ENCODE peak calls at places on chromosome 6, in four cellular contexts. R, J, M and W are unnamed samples.

GRCh38 chr6:144936764-144937163 is 651.6 kb downstream of the UTRN start:
- DNase-seq in R (no peak), J (no peak), M (no peak), W (no peak)

GRCh38 chr6:4055420-4056041 is 23.4 kb downstream of the FAM217A start:
- DNase-seq in R (no peak), J (no peak), M (peak; percentile 20), W (peak; percentile 45)

GRCh38 chr6:79824231-79824630 is 123.1 kb downstream of the ELOVL4 start:
- DNase-seq in R (no peak), J (no peak), M (no peak), W (no peak)

GRCh38 chr6:150409576-150410066 is 40.8 kb downstream of the IYD start:
- DNase-seq in R (no peak), J (no peak), M (no peak), W (peak; percentile 89)

GRCh38 chr6:101117397-101118185 is 236.5 kb upstream of the ASCC3 start:
- DNase-seq in R (peak; percentile 10), J (no peak), M (no peak), W (no peak)

GRCh38 chr6:37713529-37714119 is 15.9 kb upstream of the MDGA1 start:
- DNase-seq in R (no peak), J (no peak), M (peak; percentile 44), W (no peak)

GRCh38 chr6:25919657-25920056 is 10.8 kb downstream of the SLC17A2 start:
- DNase-seq in R (no peak), J (no peak), M (no peak), W (no peak)

GRCh38 chr6:80674669-80675068 is 568.2 kb downstream of the BCKDHB start:
- DNase-seq in R (no peak), J (no peak), M (no peak), W (no peak)

GRCh38 chr6:53439556-53439955 is 90.8 kb upstream of the ELOVL5 start:
- DNase-seq in R (no peak), J (no peak), M (no peak), W (no peak)
- TF ChIP-seq EP300 in R (no peak), J (no peak), M (no peak), W (no peak)

GRCh38 chr6:141169419-141169818 is 963.3 kb upstream of the GJE1 start:
- DNase-seq in R (no peak), J (no peak), M (no peak), W (no peak)

GRCh38 chr6:141167945-141168344 is 964.8 kb upstream of the GJE1 start:
- DNase-seq in R (no peak), J (no peak), M (no peak), W (no peak)

GRCh38 chr6:141164042-141164748 is 968.5 kb upstream of the GJE1 start:
- DNase-seq in R (no peak), J (no peak), M (no peak), W (peak; percentile 44)

GRCh38 chr6:141165012-141165411 is 967.7 kb upstream of the GJE1 start:
- DNase-seq in R (no peak), J (no peak), M (no peak), W (no peak)
- TF ChIP-seq EP300 in R (no peak), J (no peak), M (no peak), W (no peak)

GRCh38 chr6:158865769-158866168 is 46.6 kb upstream of the EZR start:
- DNase-seq in R (no peak), J (no peak), M (no peak), W (no peak)

GRCh38 chr6:158856261-158856660 is 37.1 kb upstream of the EZR start:
- DNase-seq in R (no peak), J (no peak), M (no peak), W (peak; percentile 59)

GRCh38 chr6:158860279-158860865 is 41.2 kb upstream of the EZR start:
- DNase-seq in R (no peak), J (no peak), M (no peak), W (no peak)

GRCh38 chr6:158863646-158864045 is 44.5 kb upstream of the EZR start:
- DNase-seq in R (no peak), J (no peak), M (no peak), W (no peak)

DNA sequence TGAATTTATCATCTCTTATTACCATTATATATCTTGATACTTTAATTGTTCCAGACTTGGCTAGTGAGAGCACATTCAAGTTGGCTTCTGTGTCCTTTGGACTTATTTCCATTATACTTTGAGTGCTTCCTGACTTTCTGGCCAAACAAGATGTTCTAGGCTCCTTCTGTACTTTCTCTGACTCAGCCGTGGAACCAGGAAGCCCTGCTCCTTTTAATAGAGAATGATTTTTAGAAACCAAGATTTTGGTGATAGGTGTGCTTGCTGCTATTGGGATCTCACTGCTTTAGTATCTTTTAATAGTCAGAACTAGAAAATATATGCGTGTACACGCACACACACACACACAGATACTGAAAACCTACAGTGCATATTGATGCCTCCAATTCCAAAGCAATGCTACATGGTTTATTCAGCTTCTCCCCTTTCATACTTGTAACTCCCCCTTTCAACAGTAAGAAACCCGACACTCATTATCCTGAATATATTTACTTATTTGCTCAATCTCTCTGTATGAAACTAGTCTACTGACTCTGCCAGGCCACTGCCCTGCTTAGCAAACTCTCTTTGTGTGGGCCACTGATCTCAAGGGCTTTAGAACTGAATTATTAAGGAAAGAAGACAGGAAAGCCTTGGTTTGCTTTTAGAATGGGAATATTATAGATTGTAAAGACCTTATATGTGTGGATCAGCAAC is 42.7 kb upstream of the EZR start:
- DNase-seq in R (no peak), J (no peak), M (no peak), W (no peak)
- TF ChIP-seq EP300 in R (no peak), J (no peak), M (no peak), W (no peak)

DNA sequence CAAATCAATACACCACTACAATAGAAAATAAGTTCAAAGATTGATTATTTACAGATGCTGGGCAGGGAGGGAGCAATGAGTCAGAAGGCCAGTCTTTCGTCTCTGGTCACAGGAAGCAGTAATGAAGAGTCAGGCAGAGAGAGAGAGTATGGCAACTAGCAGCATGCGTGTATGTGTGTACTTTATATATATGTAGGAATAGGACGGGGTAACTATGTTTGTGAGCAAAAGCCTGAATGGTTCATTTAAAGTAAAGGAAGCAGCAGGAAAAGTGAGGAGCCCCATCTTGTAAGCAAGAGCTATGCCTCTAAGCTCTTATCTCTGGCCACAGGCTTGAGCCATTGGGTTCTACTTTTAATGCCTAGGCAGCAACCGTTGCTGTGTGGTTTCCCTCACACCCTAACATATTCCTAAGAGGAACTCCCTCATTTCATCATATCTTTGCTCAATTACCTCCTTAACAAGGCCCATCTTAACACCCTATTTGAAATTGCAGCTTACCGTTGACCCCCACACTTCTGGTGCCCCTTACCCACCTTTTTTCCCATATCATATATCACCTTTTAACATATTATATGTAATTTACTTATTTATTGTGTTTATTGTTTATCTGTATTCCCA is 66.6 kb downstream of the AFG1L start:
- DNase-seq in R (no peak), J (no peak), M (no peak), W (no peak)
- TF ChIP-seq EP300 in R (no peak), J (no peak), M (no peak), W (no peak)

GRCh38 chr6:130557481-130558112 is 191.8 kb downstream of the TMEM200A start:
- DNase-seq in R (no peak), J (no peak), M (no peak), W (no peak)
- TF ChIP-seq EP300 in R (no peak), J (no peak), M (no peak), W (no peak)

GRCh38 chr6:107941199-107941598 is 16.8 kb downstream of the SEC63 start:
- DNase-seq in R (no peak), J (no peak), M (no peak), W (no peak)

GRCh38 chr6:107936162-107936909 is 21.7 kb downstream of the SEC63 start:
- DNase-seq in R (no peak), J (no peak), M (no peak), W (no peak)

GRCh38 chr6:107943626-107944439 is 14.2 kb downstream of the SEC63 start:
- DNase-seq in R (no peak), J (no peak), M (no peak), W (no peak)

GRCh38 chr6:107942164-107942563 is 15.8 kb downstream of the SEC63 start:
- DNase-seq in R (no peak), J (no peak), M (no peak), W (no peak)

DNA sequence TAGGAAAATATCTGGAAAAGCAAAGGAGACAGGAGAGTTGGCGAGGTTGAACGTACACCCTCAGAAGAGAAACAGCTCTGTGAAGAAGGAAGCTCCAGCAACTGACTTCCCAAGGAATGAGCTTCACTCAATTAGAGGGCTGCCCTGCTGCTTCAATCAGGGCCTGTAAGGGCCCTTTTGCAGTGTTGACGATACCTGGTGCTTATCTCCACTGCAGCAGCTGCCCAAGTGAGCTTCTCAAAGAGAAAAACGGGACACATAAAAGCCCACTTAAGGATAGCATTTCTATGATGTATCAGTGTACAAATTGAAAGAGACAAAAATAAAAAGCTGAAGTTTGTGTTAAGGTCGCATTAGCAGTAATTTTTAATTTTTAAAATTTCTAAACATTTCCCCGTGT is 16.4 kb downstream of the SEC63 start:
- DNase-seq in R (no peak), J (no peak), M (no peak), W (no peak)
- TF ChIP-seq EP300 in R (no peak), J (no peak), M (no peak), W (no peak)

DNA sequence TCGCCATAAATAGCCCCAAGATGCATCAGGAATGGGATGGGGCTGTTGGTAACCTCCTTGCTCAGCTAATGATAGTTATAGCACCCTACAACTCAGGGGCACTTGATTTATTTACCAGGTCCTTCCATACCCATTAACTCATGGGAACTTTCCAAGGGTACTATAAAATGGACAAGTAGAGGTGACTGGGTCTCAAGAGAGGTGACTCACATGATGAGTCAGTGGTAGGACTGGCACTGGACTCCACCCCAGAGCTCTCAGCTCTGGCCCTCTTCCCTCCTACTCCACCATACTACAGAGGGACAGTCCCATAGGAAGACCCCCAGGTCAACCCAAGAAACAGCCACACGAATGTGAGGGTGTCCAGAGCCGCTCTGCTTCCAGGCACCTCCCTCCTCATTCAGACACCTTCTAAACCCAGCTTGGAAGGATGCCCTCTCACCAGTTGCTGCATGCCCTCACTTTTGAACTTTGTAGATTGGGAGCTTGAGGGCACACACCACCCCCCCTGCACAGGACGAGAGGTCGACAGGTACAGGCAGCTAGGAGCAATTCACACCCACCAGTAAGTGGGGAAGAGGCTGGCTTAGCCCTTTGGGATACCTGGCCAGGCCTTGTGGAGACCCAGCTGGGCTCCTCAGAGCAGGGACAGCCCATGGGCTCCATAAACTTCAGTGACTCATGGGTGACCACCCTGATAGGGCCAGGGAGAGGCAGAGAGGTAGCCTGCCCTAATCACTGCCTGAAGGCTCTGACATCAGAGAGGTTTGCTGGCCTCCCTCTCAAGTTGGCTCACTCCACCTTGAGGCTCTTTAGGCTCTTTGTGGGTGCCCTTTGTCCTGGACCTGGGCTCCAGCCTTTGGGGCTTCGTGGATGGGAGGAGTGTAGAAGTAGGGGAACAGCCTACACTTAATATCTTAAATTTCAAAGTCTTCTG is 81.6 kb upstream of the MLN start:
- DNase-seq in R (no peak), J (no peak), M (no peak), W (no peak)
- TF ChIP-seq EP300 in R (no peak), J (no peak), M (no peak), W (no peak)